ENCODE peak calls at places on chromosome 12, in six cellular contexts. V is NCI-H2029 treated with DMSO at 0.1 percent for 48 hours, E is NCI-H774, C is glutamatergic neuron, G is epithelial cell of proximal tubule, A is GM20000. O is an unnamed sample.
A peak's percentile ranks its signal among the peaks of the same experiment; 100 is the strongest.

GRCh38 chr12:8819676-8819980 is 2.8 kb upstream of the A2ML1 start:
- DNase-seq in V (no peak), E (no peak), C (no peak), G (no peak), A (no peak), O (no peak)

GRCh38 chr12:51971679-51972423 is 20.4 kb downstream of the ACVR1B start:
- DNase-seq in V (no peak), E (no peak), C (no peak), G (peak; percentile 57), A (no peak), O (no peak)

GRCh38 chr12:53047221-53048032 is 2.4 kb upstream of the TNS2 start:
- DNase-seq in V (no peak), E (peak; percentile 89), C (peak; percentile 83), G (no peak), A (peak; percentile 95), O (peak; percentile 58)

GRCh38 chr12:27331299-27331926 is 1.2 kb upstream of the BMAL2 start:
- DNase-seq in V (no peak), E (no peak), C (no peak), G (peak; percentile 99), A (peak; percentile 74), O (no peak)

GRCh38 chr12:32918890-32919791 is 22.6 kb upstream of the PKP2 start:
- DNase-seq in V (peak; percentile 10), E (peak; percentile 23), C (no peak), G (no peak), A (no peak), O (no peak)

GRCh38 chr12:15558915-15559528 is 230.2 kb downstream of the EPS8 start:
- DNase-seq in V (no peak), E (no peak), C (no peak), G (no peak), A (no peak), O (no peak)

GRCh38 chr12:47039756-47040155 is 39.7 kb upstream of the PCED1B start:
- DNase-seq in V (no peak), E (no peak), C (no peak), G (no peak), A (no peak), O (no peak)

GRCh38 chr12:132282950-132283771 is 46.2 kb downstream of the GALNT9 start:
- DNase-seq in V (no peak), E (no peak), C (no peak), G (no peak), A (no peak), O (no peak)

GRCh38 chr12:122982963-122983788 is 2.7 kb downstream of the ARL6IP4 start:
- DNase-seq in V (no peak), E (no peak), C (peak; percentile 13), G (no peak), A (no peak), O (no peak)

GRCh38 chr12:108495054-108495453 is 20.0 kb upstream of the FICD start:
- DNase-seq in V (no peak), E (no peak), C (peak; percentile 68), G (no peak), A (peak; percentile 52), O (no peak)

GRCh38 chr12:26867084-26867483 is 34.1 kb upstream of the ITPR2 start:
- DNase-seq in V (no peak), E (no peak), C (no peak), G (no peak), A (peak; percentile 44), O (no peak)

GRCh38 chr12:32595251-32595650 is 83.8 kb upstream of the DNM1L start:
- DNase-seq in V (no peak), E (no peak), C (no peak), G (no peak), A (no peak), O (no peak)

GRCh38 chr12:92277795-92278194 is 132.1 kb upstream of the BTG1 start:
- DNase-seq in V (no peak), E (no peak), C (no peak), G (no peak), A (no peak), O (no peak)

GRCh38 chr12:47837190-47838171 is 17.8 kb upstream of the HDAC7 start:
- DNase-seq in V (peak; percentile 33), E (peak; percentile 54), C (peak; percentile 52), G (no peak), A (peak; percentile 74), O (peak; percentile 52)

GRCh38 chr12:55659486-55660385 is 23.0 kb downstream of the OR10P1 start:
- DNase-seq in V (no peak), E (no peak), C (no peak), G (no peak), A (no peak), O (no peak)

GRCh38 chr12:1666685-1667162 is 24.1 kb upstream of the ADIPOR2 start:
- DNase-seq in V (no peak), E (no peak), C (no peak), G (no peak), A (no peak), O (no peak)

GRCh38 chr12:95633671-95634465 is 82.6 kb upstream of the USP44 start:
- DNase-seq in V (no peak), E (no peak), C (no peak), G (no peak), A (no peak), O (no peak)

GRCh38 chr12:20150835-20151234 is 217.5 kb upstream of the PDE3A start:
- DNase-seq in V (no peak), E (no peak), C (no peak), G (no peak), A (no peak), O (no peak)

GRCh38 chr12:75479963-75480461 is 543 bp upstream of the GLIPR1 start:
- DNase-seq in V (no peak), E (no peak), C (no peak), G (peak; percentile 52), A (no peak), O (no peak)

GRCh38 chr12:4221157-4221556 is 52.4 kb upstream of the CCND2 start:
- DNase-seq in V (no peak), E (no peak), C (no peak), G (no peak), A (no peak), O (no peak)

GRCh38 chr12:48873096-48873495 is 7.4 kb upstream of the RND1 start:
- DNase-seq in V (no peak), E (no peak), C (no peak), G (no peak), A (no peak), O (no peak)

GRCh38 chr12:28089363-28089762 is 100.9 kb upstream of the CCDC91 start:
- DNase-seq in V (no peak), E (no peak), C (no peak), G (no peak), A (no peak), O (no peak)

GRCh38 chr12:21296751-21297406 is 37.8 kb downstream of the SLCO1A2 start:
- DNase-seq in V (peak; percentile 3), E (no peak), C (no peak), G (no peak), A (peak; percentile 10), O (no peak)

GRCh38 chr12:76890407-76891143 is 11.8 kb upstream of the CSRP2 start:
- DNase-seq in V (no peak), E (no peak), C (no peak), G (no peak), A (no peak), O (no peak)

GRCh38 chr12:109621271-109621671 is 47.7 kb downstream of the MVK start:
- DNase-seq in V (no peak), E (no peak), C (no peak), G (no peak), A (no peak), O (no peak)

GRCh38 chr12:93107514-93107942 is 178.4 kb upstream of the EEA1 start:
- DNase-seq in V (no peak), E (no peak), C (no peak), G (no peak), A (no peak), O (no peak)

GRCh38 chr12:2813214-2813554 is 716 bp downstream of the ITFG2 start:
- DNase-seq in V (no peak), E (no peak), C (no peak), G (no peak), A (no peak), O (no peak)

GRCh38 chr12:80161612-80162011 is 62.3 kb downstream of the OTOGL start:
- DNase-seq in V (no peak), E (no peak), C (no peak), G (no peak), A (no peak), O (no peak)

O was measured in T follicular helper cell.